ENCODE peak calls at places on chromosome 22, in eight cellular contexts. F is CD4-positive, CD25-positive, alpha-beta regulatory T cell; M is activated CD8-positive, alpha-beta T cell treated with anti-CD3 and anti-CD28 coated beads for 36 hours; L is Calu3; X is stomach; Z is fibroblast of lung; Y is WTC11; V is AG09319. A is an unnamed sample.

GRCh38 chr22:32204211-32204855 is 540 bp downstream of the RFPL2 start:
- DNase-seq in F (no peak), M (no peak), L (peak), X (no peak), Z (no peak), Y (peak), V (no peak), A (no peak)

GRCh38 chr22:30312053-30312452 is 14.7 kb downstream of the TBC1D10A start:
- DNase-seq in F (no peak), M (peak), L (no peak), X (no peak), Z (peak), Y (no peak), V (peak), A (no peak)

GRCh38 chr22:19962909-19963806 is 21.5 kb upstream of the TXNRD2 start:
- DNase-seq in F (no peak), M (peak), L (peak), X (peak), Z (peak), Y (peak), V (no peak), A (no peak)

GRCh38 chr22:41480397-41480735 is 11.4 kb downstream of the ACO2 start:
- DNase-seq in F (no peak), M (no peak), L (no peak), X (no peak), Z (peak), Y (no peak), V (no peak), A (no peak)

GRCh38 chr22:40233886-40234285 is 56.2 kb downstream of the TNRC6B start:
- DNase-seq in F (no peak), M (no peak), L (no peak), X (no peak), Z (no peak), Y (no peak), V (no peak), A (no peak)

GRCh38 chr22:37911697-37912096 is 5.6 kb downstream of the MICALL1 start:
- DNase-seq in F (no peak), M (no peak), L (no peak), X (no peak), Z (no peak), Y (peak), V (no peak), A (no peak)

GRCh38 chr22:17441326-17441725 is 72.1 kb downstream of the CECR2 start:
- DNase-seq in F (no peak), M (no peak), L (no peak), X (no peak), Z (no peak), Y (no peak), V (no peak), A (no peak)

GRCh38 chr22:37186997-37187522 is 987 bp downstream of the C1QTNF6 start:
- DNase-seq in F (no peak), M (peak), L (no peak), X (no peak), Z (peak), Y (no peak), V (no peak), A (no peak)

GRCh38 chr22:30411780-30412179 is 13.8 kb upstream of the MTFP1 start:
- DNase-seq in F (no peak), M (no peak), L (no peak), X (no peak), Z (no peak), Y (no peak), V (no peak), A (no peak)

GRCh38 chr22:44031111-44031963 is 7.2 kb downstream of the PARVB start:
- DNase-seq in F (no peak), M (peak), L (no peak), X (no peak), Z (no peak), Y (no peak), V (no peak), A (no peak)